ENCODE peak calls at places on chromosomes 3 and 15, in five cellular contexts. U is endothelial cell, E is left kidney, R is NCI-H1092, F is NCI-H2029. D is an unnamed sample.
A peak's percentile ranks its signal among the peaks of the same experiment; 100 is the strongest.

GRCh38 chr3:35448121-35448520 is 191.2 kb upstream of the ARPP21 start:
- DNase-seq in U (no peak), E (no peak), R (no peak), F (no peak), D (no peak)

GRCh38 chr3:150875548-150875947 is 29.7 kb downstream of the MINDY4B start:
- DNase-seq in U (no peak), E (no peak), R (no peak), F (no peak), D (no peak)

GRCh38 chr3:155069729-155070128 is 10.4 kb upstream of the MME start:
- DNase-seq in U (no peak), E (peak; percentile 9), R (no peak), F (no peak), D (no peak)

GRCh38 chr3:8596706-8597514 is 47.7 kb downstream of the SSUH2 start:
- DNase-seq in U (no peak), E (no peak), R (no peak), F (no peak), D (no peak)

GRCh38 chr15:39807791-39808190 is 25.1 kb upstream of the FSIP1 start:
- DNase-seq in U (no peak), E (no peak), R (no peak), F (no peak), D (no peak)

GRCh38 chr3:89367166-89367565 is 259.7 kb downstream of the EPHA3 start:
- DNase-seq in U (no peak), E (no peak), R (no peak), F (no peak), D (no peak)

GRCh38 chr3:117696871-117697270 is 987.3 kb downstream of the TUSC7 start:
- DNase-seq in U (no peak), E (peak; percentile 39), R (no peak), F (no peak), D (no peak)

GRCh38 chr3:142318331-142318730 is 92.9 kb upstream of the GK5 start:
- DNase-seq in U (no peak), E (no peak), R (no peak), F (no peak), D (no peak)

GRCh38 chr15:80317389-80318169 is 65.6 kb upstream of the CTXND1 start:
- DNase-seq in U (no peak), E (no peak), R (no peak), F (no peak), D (no peak)

GRCh38 chr3:179149239-179149887 is 1.2 kb downstream of the PIK3CA start:
- DNase-seq in U (no peak), E (peak; percentile 47), R (no peak), F (peak; percentile 26), D (no peak)

GRCh38 chr3:136343873-136344281 is 93.7 kb downstream of the PCCB start:
- DNase-seq in U (no peak), E (peak; percentile 41), R (no peak), F (peak; percentile 80), D (peak; percentile 93)

GRCh38 chr15:50077655-50078054 is 41.4 kb downstream of the ATP8B4 start:
- DNase-seq in U (no peak), E (no peak), R (no peak), F (no peak), D (no peak)

GRCh38 chr15:90851114-90851513 is 17.3 kb upstream of the FURIN start:
- DNase-seq in U (no peak), E (no peak), R (no peak), F (no peak), D (no peak)

GRCh38 chr3:34263014-34263714 is 464.7 kb downstream of the PDCD6IP start:
- DNase-seq in U (no peak), E (peak; percentile 31), R (no peak), F (no peak), D (no peak)

GRCh38 chr15:44157679-44158078 is 37.4 kb downstream of the FRMD5 start:
- DNase-seq in U (no peak), E (no peak), R (no peak), F (no peak), D (peak; percentile 27)

GRCh38 chr15:98854496-98854895 is 153.1 kb downstream of the PGPEP1L start:
- DNase-seq in U (no peak), E (no peak), R (no peak), F (no peak), D (no peak)

GRCh38 chr3:59771760-59772159 is 721.9 kb upstream of the CFAP20DC start:
- DNase-seq in U (no peak), E (peak; percentile 89), R (no peak), F (no peak), D (no peak)

GRCh38 chr15:52677593-52677992 is 1.6 kb downstream of the ATOSA start:
- DNase-seq in U (no peak), E (no peak), R (no peak), F (no peak), D (no peak)

GRCh38 chr3:54999159-54999558 is 71.3 kb upstream of the LRTM1 start:
- DNase-seq in U (peak; percentile 35), E (peak; percentile 63), R (no peak), F (no peak), D (no peak)

GRCh38 chr3:39814007-39814406 is 4.6 kb downstream of the MYRIP start:
- DNase-seq in U (no peak), E (no peak), R (no peak), F (peak; percentile 85), D (peak; percentile 69)

GRCh38 chr3:131794766-131795381 is 239.9 kb downstream of the CPNE4 start:
- DNase-seq in U (peak; percentile 58), E (peak; percentile 69), R (no peak), F (peak; percentile 2), D (peak; percentile 18)

GRCh38 chr15:68599560-68600071 is 20.8 kb downstream of the CORO2B start:
- DNase-seq in U (peak; percentile 58), E (peak; percentile 95), R (no peak), F (no peak), D (no peak)

GRCh38 chr3:53842436-53843194 is 3.6 kb downstream of the CHDH start:
- DNase-seq in U (no peak), E (peak; percentile 69), R (peak; percentile 7), F (peak; percentile 75), D (peak; percentile 89)

GRCh38 chr3:194672876-194673275 is 885 bp upstream of the LSG1 start:
- DNase-seq in U (no peak), E (peak; percentile 15), R (no peak), F (peak; percentile 15), D (no peak)

GRCh38 chr15:101070502-101071273 is 151.5 kb downstream of the LRRK1 start:
- DNase-seq in U (no peak), E (peak; percentile 46), R (no peak), F (peak; percentile 16), D (no peak)

GRCh38 chr3:122929576-122930365 is 97.8 kb downstream of the SEMA5B start:
- DNase-seq in U (no peak), E (peak; percentile 52), R (no peak), F (no peak), D (no peak)

GRCh38 chr3:183460059-183461052 is 31.9 kb upstream of the MCF2L2 start:
- DNase-seq in U (no peak), E (no peak), R (no peak), F (no peak), D (no peak)

GRCh38 chr15:66943456-66944095 is 121.8 kb upstream of the SMAD3 start:
- DNase-seq in U (no peak), E (peak; percentile 70), R (peak; percentile 65), F (no peak), D (no peak)

GRCh38 chr3:10547841-10548783 is 42.7 kb upstream of the ATP2B2 start:
- DNase-seq in U (no peak), E (no peak), R (no peak), F (no peak), D (no peak)

GRCh38 chr15:89408512-89409183 is 74.0 kb upstream of the POLG start:
- DNase-seq in U (no peak), E (no peak), R (no peak), F (no peak), D (no peak)

GRCh38 chr15:68631621-68632051 is 52.8 kb downstream of the CORO2B start:
- DNase-seq in U (no peak), E (peak; percentile 39), R (peak; percentile 84), F (peak; percentile 68), D (no peak)

GRCh38 chr3:8220291-8220690 is 281.3 kb upstream of the LMCD1 start:
- DNase-seq in U (no peak), E (no peak), R (no peak), F (no peak), D (no peak)

GRCh38 chr15:80246425-80246894 is 5.6 kb downstream of the CTXND1 start:
- DNase-seq in U (no peak), E (no peak), R (no peak), F (no peak), D (no peak)

GRCh38 chr3:30638685-30639412 is 32.4 kb downstream of the TGFBR2 start:
- DNase-seq in U (no peak), E (no peak), R (no peak), F (no peak), D (no peak)

GRCh38 chr3:17583530-17583929 is 158.9 kb downstream of the TBC1D5 start:
- DNase-seq in U (no peak), E (no peak), R (no peak), F (no peak), D (no peak)

GRCh38 chr3:38119248-38119544 is 17.7 kb downstream of the ACAA1 start:
- DNase-seq in U (no peak), E (no peak), R (no peak), F (no peak), D (no peak)

D was measured in LNCaP clone FGC.